ENCODE peak calls at places on chromosome 2, in nine cellular contexts. H is neural progenitor cell; K is NCI-H510A; F is activated CD8-positive, alpha-beta memory T cell treated with anti-CD3 and anti-CD28 coated beads, Interleukin-2, amount 50 U/mL, for 48 hours; V is upper lobe of left lung; D is cardiac fibroblast; P is GM20000; O is activated naive CD8-positive, alpha-beta T cell treated with anti-CD3 and anti-CD28 coated beads for 36 hours; R is activated T-cell treated with anti-CD3 and anti-CD28 coated beads, Interleukin-2, amount 50 U/mL, for 72 hours. M is an unnamed sample.

GRCh38 chr2:12075603-12076002 is 329.2 kb downstream of the LPIN1 start:
- DNase-seq in H (no peak), K (no peak), F (no peak), V (no peak), D (no peak), P (no peak), O (no peak), R (no peak), M (no peak)

GRCh38 chr2:46410273-46411244 is 68.8 kb upstream of the TMEM247 start:
- DNase-seq in H (no peak), K (no peak), F (no peak), V (peak; percentile 85), D (no peak), P (no peak), O (no peak), R (no peak), M (no peak)

GRCh38 chr2:100416939-100417744 is at the start of gene CHST10:
- DNase-seq in H (peak; percentile 85), K (peak; percentile 53), F (peak; percentile 81), V (peak; percentile 44), D (peak; percentile 60), P (peak; percentile 90), O (peak; percentile 77), R (peak; percentile 73), M (peak; percentile 60)

GRCh38 chr2:29765711-29766110 is 155.7 kb downstream of the ALK start:
- DNase-seq in H (no peak), K (no peak), F (no peak), V (no peak), D (no peak), P (no peak), O (no peak), R (no peak), M (no peak)

GRCh38 chr2:21020668-21021288 is 23.1 kb downstream of the APOB start:
- DNase-seq in H (no peak), K (no peak), F (no peak), V (no peak), D (no peak), P (no peak), O (no peak), R (no peak), M (no peak)

GRCh38 chr2:127790694-127791529 is 20.1 kb downstream of the WDR33 start:
- DNase-seq in H (no peak), K (no peak), F (no peak), V (no peak), D (no peak), P (no peak), O (no peak), R (peak; percentile 6), M (no peak)

GRCh38 chr2:239288951-239289481 is 111.8 kb downstream of the HDAC4 start:
- DNase-seq in H (peak; percentile 60), K (no peak), F (no peak), V (no peak), D (no peak), P (peak; percentile 80), O (peak; percentile 53), R (peak; percentile 67), M (no peak)

GRCh38 chr2:9994462-9994861 is 43.0 kb downstream of the GRHL1 start:
- DNase-seq in H (no peak), K (no peak), F (no peak), V (no peak), D (no peak), P (no peak), O (no peak), R (no peak), M (no peak)

GRCh38 chr2:49044680-49045079 is 109.6 kb downstream of the FSHR start:
- DNase-seq in H (peak; percentile 75), K (no peak), F (no peak), V (no peak), D (peak; percentile 1), P (no peak), O (no peak), R (no peak), M (no peak)